ENCODE peak calls at places on chromosomes 13 and 19, in seven cellular contexts. Q, F, T, O, V, M and L are unnamed samples.
A peak's percentile ranks its signal among the peaks of the same experiment; 100 is the strongest.

GRCh38 chr19:38658462-38659306 is 11.2 kb downstream of the ACTN4 start:
- DNase-seq in Q (no peak), F (peak; percentile 99), T (no peak), O (no peak), V (no peak), M (no peak), L (no peak)

GRCh38 chr13:100387416-100387815 is 201.2 kb downstream of the GGACT start:
- DNase-seq in Q (no peak), F (no peak), T (no peak), O (no peak), V (no peak), M (no peak), L (no peak)

GRCh38 chr19:50877338-50877737 is 4.1 kb downstream of the KLK2 start:
- DNase-seq in Q (no peak), F (no peak), T (no peak), O (no peak), V (no peak), M (no peak), L (no peak)

GRCh38 chr19:45467115-45467455 is 711 bp upstream of the FOSB start:
- DNase-seq in Q (no peak), F (no peak), T (no peak), O (no peak), V (no peak), M (no peak), L (no peak)

GRCh38 chr13:46893820-46894533 is 2.9 kb downstream of the HTR2A start:
- DNase-seq in Q (peak; percentile 17), F (peak; percentile 6), T (peak; percentile 90), O (peak; percentile 56), V (peak; percentile 84), M (peak; percentile 67), L (peak; percentile 10)

GRCh38 chr19:48308695-48309586 is 16.4 kb upstream of the EMP3 start:
- DNase-seq in Q (no peak), F (no peak), T (no peak), O (no peak), V (no peak), M (no peak), L (no peak)

GRCh38 chr13:78323848-78324247 is 279.5 kb downstream of the POU4F1 start:
- DNase-seq in Q (no peak), F (no peak), T (no peak), O (no peak), V (no peak), M (no peak), L (no peak)

GRCh38 chr13:94417294-94417693 is 62.2 kb downstream of the DCT start:
- DNase-seq in Q (no peak), F (no peak), T (no peak), O (no peak), V (no peak), M (no peak), L (no peak)

GRCh38 chr13:79231887-79232286 is 174.2 kb downstream of the RBM26 start:
- DNase-seq in Q (no peak), F (no peak), T (no peak), O (no peak), V (no peak), M (no peak), L (no peak)

GRCh38 chr13:27423333-27423732 is 1.1 kb upstream of the GTF3A start:
- DNase-seq in Q (no peak), F (no peak), T (no peak), O (no peak), V (no peak), M (no peak), L (no peak)